ENCODE peak calls at places on chromosomes 16 and 17, in six cellular contexts. One of them, this sample, is unnamed.

GRCh38 chr17:7005716-7006115 is 6.7 kb upstream of the RNASEK start:
- DNase-seq in AG10803: no peak
- DNase-seq in natural killer cell: no peak
- DNase-seq in CD4-positive, alpha-beta T cell: no peak
- DNase-seq in mesothelial cell of epicardium: no peak
- DNase-seq in neural crest cell: no peak
- DNase-seq in this sample: no peak

GRCh38 chr17:59329558-59330313 is 1.7 kb upstream of the YPEL2 start:
- DNase-seq in AG10803: peak
- DNase-seq in natural killer cell: peak
- DNase-seq in CD4-positive, alpha-beta T cell: peak
- DNase-seq in mesothelial cell of epicardium: no peak
- DNase-seq in neural crest cell: peak
- DNase-seq in this sample: no peak

GRCh38 chr16:23893976-23894375 is 58.2 kb downstream of the PRKCB start:
- DNase-seq in AG10803: no peak
- DNase-seq in natural killer cell: no peak
- DNase-seq in CD4-positive, alpha-beta T cell: no peak
- DNase-seq in mesothelial cell of epicardium: no peak
- DNase-seq in neural crest cell: no peak
- DNase-seq in this sample: no peak

GRCh38 chr16:28923652-28924398 is 1.2 kb downstream of the RABEP2 start:
- DNase-seq in AG10803: no peak
- DNase-seq in natural killer cell: no peak
- DNase-seq in CD4-positive, alpha-beta T cell: no peak
- DNase-seq in mesothelial cell of epicardium: no peak
- DNase-seq in neural crest cell: no peak
- DNase-seq in this sample: no peak

GRCh38 chr17:77863814-77864161 is 94.7 kb upstream of the TNRC6C start:
- DNase-seq in AG10803: peak
- DNase-seq in natural killer cell: no peak
- DNase-seq in CD4-positive, alpha-beta T cell: no peak
- DNase-seq in mesothelial cell of epicardium: no peak
- DNase-seq in neural crest cell: no peak
- DNase-seq in this sample: no peak

GRCh38 chr16:24568392-24568791 is 29.0 kb downstream of the RBBP6 start:
- DNase-seq in AG10803: peak
- DNase-seq in natural killer cell: no peak
- DNase-seq in CD4-positive, alpha-beta T cell: no peak
- DNase-seq in mesothelial cell of epicardium: no peak
- DNase-seq in neural crest cell: no peak
- DNase-seq in this sample: no peak

GRCh38 chr17:79618383-79619067 is 7.7 kb upstream of the RBFOX3 start:
- DNase-seq in AG10803: no peak
- DNase-seq in natural killer cell: no peak
- DNase-seq in CD4-positive, alpha-beta T cell: no peak
- DNase-seq in mesothelial cell of epicardium: peak
- DNase-seq in neural crest cell: no peak
- DNase-seq in this sample: no peak

GRCh38 chr17:12622726-12623125 is 43.0 kb upstream of the MYOCD start:
- DNase-seq in AG10803: peak
- DNase-seq in natural killer cell: no peak
- DNase-seq in CD4-positive, alpha-beta T cell: no peak
- DNase-seq in mesothelial cell of epicardium: no peak
- DNase-seq in neural crest cell: no peak
- DNase-seq in this sample: no peak

GRCh38 chr17:50710025-50710424 is 2.3 kb upstream of the ANKRD40 start:
- DNase-seq in AG10803: no peak
- DNase-seq in natural killer cell: no peak
- DNase-seq in CD4-positive, alpha-beta T cell: no peak
- DNase-seq in mesothelial cell of epicardium: no peak
- DNase-seq in neural crest cell: no peak
- DNase-seq in this sample: no peak

GRCh38 chr16:4309833-4310266 is 6.0 kb upstream of the GLIS2 start:
- DNase-seq in AG10803: peak
- DNase-seq in natural killer cell: peak
- DNase-seq in CD4-positive, alpha-beta T cell: peak
- DNase-seq in mesothelial cell of epicardium: no peak
- DNase-seq in neural crest cell: peak
- DNase-seq in this sample: no peak
- TF ChIP-seq CTCF in AG10803: peak
- TF ChIP-seq CTCF in natural killer cell: peak
- TF ChIP-seq CTCF in CD4-positive, alpha-beta T cell: peak
- TF ChIP-seq CTCF in mesothelial cell of epicardium: no peak
- TF ChIP-seq CTCF in neural crest cell: peak
- TF ChIP-seq CTCF in this sample: peak

GRCh38 chr17:33021731-33022408 is 30.2 kb downstream of the SPACA3 start:
- DNase-seq in AG10803: peak
- DNase-seq in natural killer cell: no peak
- DNase-seq in CD4-positive, alpha-beta T cell: no peak
- DNase-seq in mesothelial cell of epicardium: no peak
- DNase-seq in neural crest cell: no peak
- DNase-seq in this sample: no peak
- TF ChIP-seq CTCF in AG10803: peak
- TF ChIP-seq CTCF in natural killer cell: no peak
- TF ChIP-seq CTCF in CD4-positive, alpha-beta T cell: no peak
- TF ChIP-seq CTCF in mesothelial cell of epicardium: no peak
- TF ChIP-seq CTCF in neural crest cell: no peak
- TF ChIP-seq CTCF in this sample: no peak

GRCh38 chr16:50668368-50669008 is 12.6 kb downstream of the SNX20 start:
- DNase-seq in AG10803: no peak
- DNase-seq in natural killer cell: no peak
- DNase-seq in CD4-positive, alpha-beta T cell: no peak
- DNase-seq in mesothelial cell of epicardium: no peak
- DNase-seq in neural crest cell: no peak
- DNase-seq in this sample: no peak

GRCh38 chr16:50666658-50667496 is 14.2 kb downstream of the SNX20 start:
- DNase-seq in AG10803: no peak
- DNase-seq in natural killer cell: no peak
- DNase-seq in CD4-positive, alpha-beta T cell: peak
- DNase-seq in mesothelial cell of epicardium: no peak
- DNase-seq in neural crest cell: no peak
- DNase-seq in this sample: no peak

GRCh38 chr16:50669741-50670140 is 11.4 kb downstream of the SNX20 start:
- DNase-seq in AG10803: no peak
- DNase-seq in natural killer cell: no peak
- DNase-seq in CD4-positive, alpha-beta T cell: no peak
- DNase-seq in mesothelial cell of epicardium: no peak
- DNase-seq in neural crest cell: no peak
- DNase-seq in this sample: no peak

GRCh38 chr16:50665128-50665878 is 15.8 kb downstream of the SNX20 start:
- DNase-seq in AG10803: peak
- DNase-seq in natural killer cell: peak
- DNase-seq in CD4-positive, alpha-beta T cell: peak
- DNase-seq in mesothelial cell of epicardium: peak
- DNase-seq in neural crest cell: peak
- DNase-seq in this sample: peak

DNA sequence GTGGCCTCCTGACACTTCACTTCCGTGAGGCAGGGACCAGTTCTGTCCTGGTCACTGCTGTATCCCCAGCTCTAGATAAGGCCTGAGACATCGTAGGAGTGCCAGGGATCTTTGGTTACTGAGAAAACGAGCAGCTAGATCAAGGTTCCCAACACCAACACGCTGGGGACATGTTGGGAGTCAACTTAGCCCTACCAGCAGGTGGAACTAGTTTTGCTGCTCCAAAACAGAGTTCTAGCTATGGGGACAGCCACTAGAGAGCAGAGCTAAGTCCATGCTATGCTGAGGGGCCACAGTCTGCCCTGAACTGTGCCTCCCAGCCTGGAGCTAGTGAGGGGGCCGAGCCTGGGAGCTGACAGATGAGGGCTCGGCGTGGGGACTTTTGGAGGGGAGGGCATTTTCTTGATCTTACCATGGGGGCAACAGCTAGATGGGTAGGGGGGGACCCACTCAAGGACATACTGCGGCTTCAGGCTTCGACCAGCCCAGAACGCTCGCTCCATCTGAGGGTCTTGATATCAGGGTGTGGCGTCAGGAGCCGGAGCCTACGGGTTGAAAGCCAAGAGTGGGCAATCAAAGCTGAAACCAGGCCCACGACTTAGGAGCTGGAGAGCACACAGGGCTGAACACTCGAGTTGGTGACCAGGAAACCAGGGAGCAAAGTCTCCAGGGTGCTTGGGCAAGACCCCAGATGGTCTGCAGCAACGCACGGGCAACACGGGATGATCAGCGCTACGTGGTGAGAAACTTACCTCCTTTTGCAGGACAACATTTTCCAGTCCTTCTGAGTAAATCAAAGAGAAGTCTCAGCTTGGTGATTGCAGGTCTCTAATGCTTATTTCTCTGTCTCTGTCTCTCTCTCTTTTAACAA is 13.4 kb downstream of the SNX20 start:
- DNase-seq in AG10803: no peak
- DNase-seq in natural killer cell: no peak
- DNase-seq in CD4-positive, alpha-beta T cell: no peak
- DNase-seq in mesothelial cell of epicardium: no peak
- DNase-seq in neural crest cell: no peak
- DNase-seq in this sample: no peak
- TF ChIP-seq CTCF in AG10803: no peak
- TF ChIP-seq CTCF in natural killer cell: no peak
- TF ChIP-seq CTCF in CD4-positive, alpha-beta T cell: peak
- TF ChIP-seq CTCF in mesothelial cell of epicardium: no peak
- TF ChIP-seq CTCF in neural crest cell: no peak
- TF ChIP-seq CTCF in this sample: no peak

GRCh38 chr16:88312732-88313131 is 70.0 kb upstream of the ZNF469 start:
- DNase-seq in AG10803: no peak
- DNase-seq in natural killer cell: no peak
- DNase-seq in CD4-positive, alpha-beta T cell: no peak
- DNase-seq in mesothelial cell of epicardium: no peak
- DNase-seq in neural crest cell: no peak
- DNase-seq in this sample: no peak

GRCh38 chr16:88310796-88311605 is 71.8 kb upstream of the ZNF469 start:
- DNase-seq in AG10803: no peak
- DNase-seq in natural killer cell: no peak
- DNase-seq in CD4-positive, alpha-beta T cell: no peak
- DNase-seq in mesothelial cell of epicardium: no peak
- DNase-seq in neural crest cell: no peak
- DNase-seq in this sample: no peak

GRCh38 chr16:88308441-88309173 is 74.2 kb upstream of the ZNF469 start:
- DNase-seq in AG10803: no peak
- DNase-seq in natural killer cell: no peak
- DNase-seq in CD4-positive, alpha-beta T cell: no peak
- DNase-seq in mesothelial cell of epicardium: no peak
- DNase-seq in neural crest cell: no peak
- DNase-seq in this sample: no peak

GRCh38 chr16:88309174-88309904 is 73.4 kb upstream of the ZNF469 start:
- DNase-seq in AG10803: no peak
- DNase-seq in natural killer cell: no peak
- DNase-seq in CD4-positive, alpha-beta T cell: no peak
- DNase-seq in mesothelial cell of epicardium: no peak
- DNase-seq in neural crest cell: no peak
- DNase-seq in this sample: no peak

DNA sequence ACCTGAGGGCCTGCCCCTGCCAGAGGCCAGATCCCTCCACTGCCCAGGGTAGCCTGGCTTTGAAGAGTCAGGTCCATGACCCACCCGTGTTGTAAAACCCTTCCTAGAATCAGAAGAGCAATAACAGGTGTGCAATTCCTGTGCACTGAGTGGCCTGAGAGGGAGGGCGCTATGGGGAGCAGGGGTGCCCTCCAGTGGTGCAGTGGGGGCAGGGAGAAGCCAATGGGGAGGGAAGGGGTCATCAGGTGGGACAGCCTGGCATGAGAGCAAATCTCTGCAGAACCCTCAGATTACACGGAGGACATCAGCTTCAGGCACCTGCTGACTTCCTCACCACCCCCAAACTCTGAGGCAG is 72.9 kb upstream of the ZNF469 start:
- DNase-seq in AG10803: no peak
- DNase-seq in natural killer cell: no peak
- DNase-seq in CD4-positive, alpha-beta T cell: no peak
- DNase-seq in mesothelial cell of epicardium: no peak
- DNase-seq in neural crest cell: no peak
- DNase-seq in this sample: no peak
- TF ChIP-seq CTCF in AG10803: no peak
- TF ChIP-seq CTCF in natural killer cell: no peak
- TF ChIP-seq CTCF in CD4-positive, alpha-beta T cell: no peak
- TF ChIP-seq CTCF in mesothelial cell of epicardium: no peak
- TF ChIP-seq CTCF in neural crest cell: no peak
- TF ChIP-seq CTCF in this sample: no peak

DNA sequence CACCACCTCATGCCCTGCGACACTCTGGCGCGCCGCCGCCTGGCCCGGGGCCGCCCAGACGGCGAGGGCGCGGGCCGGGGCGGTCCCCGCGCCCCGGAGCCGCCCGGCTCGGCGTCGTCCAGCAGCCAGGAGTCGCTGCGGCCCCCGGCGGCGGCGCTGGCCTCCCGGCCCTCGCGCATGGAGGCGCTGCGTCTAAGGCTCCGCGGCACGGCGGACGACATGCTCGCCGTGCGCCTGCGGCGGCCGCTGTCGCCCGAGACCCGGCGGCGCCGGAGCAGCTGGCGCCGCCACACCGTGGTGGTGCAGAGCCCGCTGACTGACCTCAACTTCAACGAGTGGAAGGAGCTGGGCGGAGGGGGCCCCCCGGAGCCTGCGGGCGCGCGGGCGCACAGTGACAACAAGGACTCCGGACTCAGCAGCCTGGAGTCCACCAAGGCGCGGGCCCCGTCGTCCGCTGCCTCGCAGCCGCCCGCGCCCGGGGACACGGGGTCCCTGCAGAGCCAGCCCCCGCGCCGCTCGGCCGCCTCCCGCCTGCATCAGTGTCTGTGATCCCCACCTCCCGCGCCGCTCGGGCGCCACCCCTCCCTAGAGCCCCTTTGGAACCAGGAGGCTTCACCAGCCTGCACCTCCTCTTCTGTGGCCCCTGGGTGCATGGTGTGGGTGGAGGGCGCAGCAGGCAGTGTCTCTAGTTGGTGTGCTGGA is 82.3 kb downstream of the ARHGAP23 start:
- DNase-seq in AG10803: no peak
- DNase-seq in natural killer cell: no peak
- DNase-seq in CD4-positive, alpha-beta T cell: no peak
- DNase-seq in mesothelial cell of epicardium: peak
- DNase-seq in neural crest cell: peak
- DNase-seq in this sample: no peak
- TF ChIP-seq CTCF in AG10803: no peak
- TF ChIP-seq CTCF in natural killer cell: no peak
- TF ChIP-seq CTCF in CD4-positive, alpha-beta T cell: no peak
- TF ChIP-seq CTCF in mesothelial cell of epicardium: no peak
- TF ChIP-seq CTCF in neural crest cell: no peak
- TF ChIP-seq CTCF in this sample: peak